ENCODE peak calls at places on chromosomes 7 and 10, in nine cellular contexts. O is AG04450; G is psoas muscle; J is gastrocnemius medialis; S is hepatocyte; P is tibial artery; D is body of pancreas; H is CD8-positive, alpha-beta T cell; V is adrenal gland. X is an unnamed sample.

GRCh38 chr10:71880425-71881306 is 29.6 kb upstream of the PSAP start:
- DNase-seq in H (no peak), S (no peak), J (peak), O (no peak), V (peak), P (peak), D (peak), G (peak), X (no peak)

GRCh38 chr7:12244129-12244528 is 33.0 kb downstream of the TMEM106B start:
- DNase-seq in P (no peak), H (no peak), D (peak), S (peak), J (no peak), V (peak), G (no peak), O (no peak), X (peak)

GRCh38 chr7:151440799-151441443 is 980 bp upstream of the CRYGN start:
- DNase-seq in J (peak), O (no peak), P (no peak), V (no peak), H (no peak), D (no peak), S (no peak), G (peak), X (no peak)

GRCh38 chr10:131831561-131831960 is 69.2 kb upstream of the PPP2R2D start:
- DNase-seq in V (no peak), H (no peak), D (no peak), P (peak), O (no peak), J (no peak), G (peak), S (no peak), X (no peak)

GRCh38 chr7:2736411-2736914 is 48.5 kb downstream of the AMZ1 start:
- DNase-seq in P (no peak), G (peak), H (no peak), D (no peak), V (no peak), J (peak), O (no peak), S (no peak), X (no peak)

GRCh38 chr10:57468886-57469432 is 798.7 kb downstream of the IPMK start:
- DNase-seq in G (no peak), O (no peak), S (no peak), V (no peak), J (no peak), H (no peak), P (no peak), D (no peak), X (no peak)

GRCh38 chr10:94038024-94038423 is 44.3 kb downstream of the PLCE1 start:
- DNase-seq in P (no peak), D (no peak), V (no peak), S (no peak), H (no peak), J (no peak), G (no peak), O (no peak), X (peak)

GRCh38 chr10:51985326-51985725 is 285.9 kb upstream of the CSTF2T start:
- DNase-seq in G (no peak), O (no peak), V (no peak), S (no peak), P (no peak), D (no peak), H (no peak), J (no peak), X (no peak)

GRCh38 chr10:118818621-118819221 is 64.0 kb upstream of the CACUL1 start:
- DNase-seq in O (no peak), S (no peak), P (no peak), H (no peak), D (peak), G (peak), V (peak), J (peak), X (no peak)

GRCh38 chr7:157009778-157010587 is 480 bp downstream of the MNX1 start:
- DNase-seq in V (no peak), D (no peak), O (no peak), H (no peak), P (no peak), G (no peak), J (no peak), S (no peak), X (no peak)

GRCh38 chr7:119377-120163 is 72.8 kb upstream of the FAM20C start:
- DNase-seq in G (no peak), D (peak), H (no peak), P (peak), O (no peak), V (peak), S (peak), J (no peak), X (no peak)

DNA sequence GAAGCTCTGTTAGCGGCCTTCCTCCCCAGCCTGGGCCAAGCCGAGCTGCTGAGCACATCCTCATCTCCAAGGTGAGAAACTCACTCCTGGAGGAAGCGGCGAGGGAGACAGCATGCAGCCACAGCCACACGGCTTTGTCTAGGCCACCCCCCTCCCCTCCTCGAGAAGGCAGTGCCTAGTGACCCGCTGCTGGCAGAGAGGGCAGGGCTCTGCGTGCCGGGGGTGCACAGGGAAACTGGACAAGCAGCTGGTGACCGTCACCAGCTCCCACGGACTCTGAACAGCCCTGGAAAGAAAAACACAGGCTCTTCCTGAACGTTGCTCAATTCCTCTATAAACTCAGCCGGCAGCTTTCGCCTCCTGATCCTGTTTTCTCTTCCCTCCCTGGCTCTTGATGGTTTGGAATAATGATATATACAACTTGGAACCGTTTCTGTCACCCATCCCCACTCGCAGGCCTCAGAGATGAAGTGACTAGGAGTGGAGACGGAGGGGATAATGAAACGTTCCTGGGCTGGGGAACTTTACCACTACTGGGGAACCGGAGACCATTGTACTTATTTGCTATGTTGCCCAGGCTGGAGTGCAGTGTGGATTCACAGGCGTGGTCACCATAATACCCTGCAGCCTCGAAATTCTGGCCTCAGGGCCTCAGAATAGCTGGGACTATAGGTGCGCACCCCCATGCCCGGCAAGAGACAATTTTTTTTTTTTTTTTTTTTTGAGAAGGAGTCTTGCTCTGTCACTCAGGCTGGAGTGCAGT is 19.3 kb downstream of the PAPOLB start:
- DNase-seq in V (no peak), G (no peak), P (no peak), D (peak), H (no peak), S (peak), O (no peak), J (no peak), X (no peak)
- H3K27ac ChIP-seq in V (peak), G (no peak), P (no peak), D (no peak), H (no peak), S (no peak), O (peak), J (no peak), X (no peak)

DNA sequence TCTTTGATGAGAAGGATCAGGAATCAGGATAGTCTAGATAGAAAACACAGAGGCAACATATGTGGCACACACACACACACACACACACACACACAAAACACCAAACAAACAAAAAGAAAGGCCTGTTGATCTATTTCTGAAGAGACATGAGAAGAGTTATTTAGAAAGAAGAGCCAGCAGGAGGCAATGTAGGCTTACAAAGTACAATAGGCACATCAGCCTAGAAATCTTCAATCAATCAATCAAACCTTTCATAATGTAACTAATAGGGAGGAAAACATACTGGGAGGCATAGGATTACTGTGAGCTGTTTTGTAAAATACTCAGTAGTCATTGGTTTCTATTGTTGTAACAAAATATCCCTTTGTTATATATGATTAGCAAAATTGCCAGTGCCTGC is 47.3 kb upstream of the TES start:
- DNase-seq in V (no peak), S (no peak), O (no peak), H (no peak), P (no peak), G (no peak), D (no peak), J (no peak), X (no peak)
- TF ChIP-seq CTCF in V (no peak), S (no peak), O (peak), H (no peak), P (no peak), G (no peak), D (no peak), J (no peak), X (no peak)

DNA sequence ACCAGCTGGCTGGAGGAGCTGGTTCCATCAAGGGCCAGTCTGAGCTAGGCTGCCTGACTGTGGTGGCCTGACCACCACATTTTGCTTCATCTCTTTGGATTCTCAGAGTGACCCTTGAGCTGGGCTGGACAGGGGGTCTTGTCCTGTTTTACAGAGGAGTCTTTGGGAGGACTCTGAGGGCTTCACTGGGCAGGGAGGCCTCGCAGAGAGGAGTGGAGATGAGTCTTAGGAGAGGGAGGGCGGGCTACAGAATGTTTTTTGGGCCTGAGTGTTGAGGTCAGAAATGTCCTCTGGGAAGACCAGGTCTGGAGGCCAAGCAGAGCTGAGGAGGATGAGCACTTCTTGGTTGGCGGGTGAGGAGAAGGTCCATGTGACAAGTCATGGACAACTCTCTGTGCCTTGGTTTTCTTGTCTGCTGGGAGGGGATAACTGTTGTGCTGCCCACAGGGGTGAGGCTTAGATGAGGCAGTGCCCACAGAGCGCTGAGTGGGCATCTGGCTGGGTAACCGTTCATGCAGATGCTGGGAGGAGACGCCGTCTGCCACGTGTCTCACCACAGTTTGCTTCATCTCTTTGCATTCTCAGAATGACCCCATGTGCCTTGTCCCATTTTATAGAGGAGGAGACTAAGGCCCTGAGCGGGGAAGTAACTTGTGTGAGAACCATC is 9.4 kb downstream of the TSPAN15 start:
- DNase-seq in G (no peak), O (no peak), P (no peak), V (no peak), D (no peak), S (no peak), J (no peak), H (no peak), X (no peak)
- H3K27ac ChIP-seq in G (peak), O (no peak), P (no peak), V (peak), D (peak), S (no peak), J (peak), H (no peak), X (no peak)

DNA sequence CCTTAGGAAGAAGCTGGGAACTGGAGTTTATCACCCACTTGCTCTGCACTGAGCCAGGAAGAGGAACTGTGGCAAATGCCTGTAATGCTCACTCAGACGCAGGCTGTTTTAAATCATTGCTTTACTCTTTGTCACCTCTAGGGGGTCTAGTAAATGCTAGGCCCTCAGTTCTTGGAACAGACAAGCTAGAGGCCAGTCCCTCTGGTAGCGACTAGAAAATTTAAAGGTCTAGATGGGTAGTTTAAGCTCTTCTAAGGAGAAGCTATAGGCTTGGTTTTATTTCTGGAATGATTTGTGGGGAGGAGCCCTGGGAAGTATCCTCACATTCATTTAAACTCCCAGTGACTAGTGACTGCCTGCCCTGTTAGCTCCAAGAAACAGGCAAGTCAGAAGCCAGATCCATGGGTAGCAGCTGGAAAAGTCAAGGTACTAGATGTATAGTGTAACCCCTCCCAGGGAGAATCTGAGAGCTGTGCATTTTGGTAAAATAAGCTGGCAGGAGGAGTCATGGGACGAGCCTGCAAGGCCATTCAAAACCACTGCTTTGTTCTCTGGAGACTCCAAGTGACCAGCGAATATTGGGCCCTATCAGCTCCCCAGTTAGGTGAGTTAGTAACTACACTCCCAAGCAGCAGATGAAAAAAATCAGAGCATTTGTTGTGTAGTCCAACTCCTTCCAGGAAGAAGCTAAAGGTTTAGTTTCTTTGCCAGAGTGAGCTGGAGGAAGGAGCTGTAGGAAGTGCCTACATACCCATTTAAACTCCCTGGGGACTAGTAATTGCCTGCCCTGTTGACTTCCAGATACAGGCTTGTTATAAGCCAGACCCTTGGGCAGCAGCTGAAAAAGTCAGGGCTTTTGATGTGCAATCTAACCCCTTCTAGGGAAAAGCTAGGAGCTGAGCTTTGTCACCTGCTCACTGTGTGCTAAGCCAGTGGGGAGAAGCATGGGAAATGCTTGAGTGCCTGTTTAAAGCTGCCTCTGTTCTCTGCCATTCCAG is 68.9 kb downstream of the DYNC1I1 start:
- DNase-seq in D (no peak), H (no peak), P (no peak), O (no peak), S (no peak), V (no peak), J (no peak), G (no peak), X (peak)
- TF ChIP-seq CTCF in D (no peak), H (no peak), P (no peak), O (peak), S (no peak), V (no peak), J (no peak), G (no peak), X (peak)

DNA sequence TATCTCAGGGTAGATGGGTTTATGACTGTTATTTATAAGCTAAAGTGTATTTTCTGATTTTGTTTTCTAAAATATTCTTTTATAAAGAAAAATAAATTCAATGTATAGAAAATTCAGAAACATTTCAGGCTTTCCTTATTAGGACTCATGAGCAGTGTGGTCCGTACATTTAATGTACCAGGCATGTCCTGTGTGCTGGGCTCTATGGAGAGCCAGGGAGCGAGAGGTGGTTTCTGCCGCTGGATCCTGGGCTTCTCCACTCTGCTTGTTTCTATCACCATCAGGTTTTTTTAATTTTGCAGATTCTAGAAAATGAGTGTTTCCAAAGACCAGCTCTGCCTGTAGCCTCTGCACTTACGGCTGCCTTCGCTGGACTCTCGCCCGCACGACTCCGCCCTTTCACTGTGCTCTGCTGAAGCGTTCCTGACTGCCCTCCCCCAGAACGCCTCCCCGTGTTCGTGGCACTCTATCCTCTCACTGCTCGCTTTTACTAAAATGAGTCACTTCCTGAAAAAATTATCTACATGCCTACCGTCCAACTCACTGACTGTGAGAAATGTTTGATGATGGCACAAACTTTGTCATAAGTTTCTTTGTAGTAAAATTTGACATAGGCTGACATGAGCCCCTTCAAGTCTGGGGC is 188.5 kb downstream of the ZMYND11 start:
- DNase-seq in J (peak), D (peak), P (peak), H (peak), S (peak), O (peak), V (peak), G (peak), X (peak)
- H3K27ac ChIP-seq in J (no peak), D (no peak), P (peak), H (no peak), S (peak), O (peak), V (peak), G (no peak), X (peak)